ENCODE peak calls at places on chromosomes 6 and 20, in seven cellular contexts. Z, V, O, C, X, S and K are unnamed samples.
A peak's percentile ranks its signal among the peaks of the same experiment; 100 is the strongest.

GRCh38 chr20:5044075-5044620 is 42.8 kb upstream of the SLC23A2 start:
- DNase-seq in C (no peak), O (no peak), V (no peak), S (no peak), Z (no peak), X (no peak), K (no peak)

GRCh38 chr20:38021373-38021772 is 11.9 kb downstream of the TTI1 start:
- DNase-seq in C (no peak), Z (no peak), O (no peak), V (peak; percentile 24), S (no peak), X (no peak), K (no peak)

GRCh38 chr6:22906091-22906549 is 336.8 kb downstream of the HDGFL1 start:
- DNase-seq in C (peak; percentile 44), S (no peak), V (no peak), Z (peak; percentile 55), X (peak; percentile 20), O (no peak), K (no peak)

GRCh38 chr6:142746524-142746923 is 198.5 kb downstream of the HIVEP2 start:
- DNase-seq in C (peak; percentile 16), X (no peak), Z (peak; percentile 36), O (no peak), V (peak; percentile 56), S (no peak), K (no peak)

GRCh38 chr6:154041001-154041400 is 2.0 kb downstream of the OPRM1 start:
- DNase-seq in C (no peak), S (no peak), Z (no peak), X (no peak), V (no peak), O (no peak), K (no peak)

GRCh38 chr20:63239431-63239830 is 3.7 kb downstream of the BIRC7 start:
- DNase-seq in V (no peak), C (no peak), Z (no peak), S (no peak), X (no peak), O (no peak), K (no peak)

GRCh38 chr6:137237413-137238170 is 18.4 kb upstream of the IFNGR1 start:
- DNase-seq in X (peak; percentile 85), Z (peak; percentile 50), S (no peak), V (peak; percentile 39), C (peak; percentile 62), O (no peak), K (peak; percentile 79)

GRCh38 chr20:4025679-4026078 is 10.3 kb upstream of the RNF24 start:
- DNase-seq in C (no peak), O (no peak), V (no peak), S (no peak), X (no peak), Z (no peak), K (no peak)

GRCh38 chr6:44192428-44193041 is 24.2 kb upstream of the MYMX start:
- DNase-seq in V (no peak), O (no peak), S (no peak), Z (no peak), X (no peak), C (no peak), K (no peak)

GRCh38 chr6:20916081-20916480 is 381.8 kb downstream of the CDKAL1 start:
- DNase-seq in X (peak; percentile 31), Z (no peak), V (no peak), O (no peak), C (no peak), S (no peak), K (no peak)

GRCh38 chr6:84581494-84582259 is 182.7 kb downstream of the TBX18 start:
- DNase-seq in X (peak; percentile 82), C (no peak), Z (no peak), S (no peak), O (no peak), V (no peak), K (peak; percentile 51)

GRCh38 chr20:50304501-50304856 is 113.8 kb downstream of the CEBPB start:
- DNase-seq in O (peak; percentile 89), X (peak; percentile 72), C (peak; percentile 55), Z (no peak), V (no peak), S (no peak), K (peak; percentile 72)

GRCh38 chr6:28988536-28989415 is 16.3 kb downstream of the ZNF311 start:
- DNase-seq in Z (no peak), S (no peak), O (no peak), X (peak; percentile 38), V (no peak), C (peak; percentile 90), K (no peak)

GRCh38 chr6:40973304-40973703 is 65.7 kb downstream of the UNC5CL start:
- DNase-seq in X (no peak), Z (no peak), C (no peak), S (no peak), O (no peak), V (no peak), K (no peak)

GRCh38 chr6:14917101-14917500 is 328.8 kb upstream of the JARID2 start:
- DNase-seq in C (no peak), V (no peak), Z (no peak), O (no peak), X (peak; percentile 58), S (no peak), K (peak; percentile 20)

GRCh38 chr20:49486064-49486463 is 3.6 kb upstream of the KCNB1 start:
- DNase-seq in Z (no peak), C (no peak), V (no peak), S (no peak), O (no peak), X (no peak), K (no peak)

GRCh38 chr6:55694148-55694547 is 115.2 kb upstream of the HMGCLL1 start:
- DNase-seq in Z (no peak), X (peak; percentile 87), V (no peak), C (peak; percentile 51), S (no peak), O (no peak), K (peak; percentile 28)

GRCh38 chr6:5435449-5435848 is 174.1 kb downstream of the FARS2 start:
- DNase-seq in S (no peak), V (no peak), O (no peak), X (peak; percentile 77), Z (no peak), C (no peak), K (peak; percentile 15)

GRCh38 chr6:32692019-32692418 is 25.6 kb upstream of the HLA-DQB1 start:
- DNase-seq in V (peak; percentile 35), S (no peak), C (peak; percentile 55), X (no peak), O (peak; percentile 13), Z (peak; percentile 14), K (no peak)

GRCh38 chr20:1326031-1326930 is 2.7 kb downstream of the SDCBP2 start:
- DNase-seq in O (peak; percentile 41), Z (no peak), V (no peak), S (no peak), C (peak; percentile 44), X (no peak), K (no peak)

GRCh38 chr6:43980004-43980795 is 147.1 kb downstream of the MRPL14 start:
- DNase-seq in S (peak; percentile 6), X (no peak), O (no peak), C (no peak), Z (no peak), V (no peak), K (no peak)

GRCh38 chr20:39124064-39124463 is 161.9 kb downstream of the DHX35 start:
- DNase-seq in Z (no peak), X (no peak), S (no peak), O (no peak), C (no peak), V (no peak), K (no peak)

GRCh38 chr6:28648035-28648877 is 122.6 kb downstream of the GPX5 start:
- DNase-seq in O (peak; percentile 54), V (peak; percentile 81), Z (peak; percentile 79), X (peak; percentile 57), S (no peak), C (peak; percentile 81), K (peak; percentile 31)

DNA sequence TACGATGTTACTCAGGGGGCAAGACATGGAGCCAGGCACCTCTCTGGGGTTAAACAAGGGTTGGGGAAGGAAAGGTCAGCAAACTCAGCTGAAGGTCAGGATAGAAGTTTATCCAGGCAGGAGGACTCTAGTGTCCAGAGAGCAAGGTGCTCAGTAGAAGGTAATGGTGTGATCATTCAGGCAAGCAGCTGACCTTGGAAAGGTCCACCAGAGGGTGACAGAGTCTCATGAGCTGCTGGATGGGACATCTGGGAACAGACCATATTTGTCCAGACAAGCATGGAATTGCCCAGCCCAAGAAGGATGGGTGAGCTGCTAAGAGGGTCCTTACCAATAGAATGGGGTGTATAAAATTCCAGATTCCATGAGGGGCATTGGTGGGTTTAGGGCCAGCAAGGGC is 89.5 kb downstream of the MAP3K7 start:
- DNase-seq in C (no peak), V (peak; percentile 31), O (no peak), Z (peak; percentile 35), X (no peak), S (no peak), K (no peak)
- TF ChIP-seq CTCF in C (no peak), V (peak; percentile 80), O (no peak), Z (peak; percentile 45), X (no peak), S (no peak), K (peak; percentile 14)

GRCh38 chr6:24777227-24777626 is 2.5 kb downstream of the GMNN start:
- DNase-seq in X (no peak), O (no peak), S (no peak), C (no peak), Z (no peak), V (no peak), K (no peak)
- H3K36me3 ChIP-seq in X (peaks cover 5% of the 10 kb centered on the region), O (no peaks in the 10 kb centered on the region), S (no peaks in the 10 kb centered on the region), C (no peaks in the 10 kb centered on the region), Z (peaks cover 3% of the 10 kb centered on the region), V (peaks cover 8% of the 10 kb centered on the region), K (no peaks in the 10 kb centered on the region)

DNA sequence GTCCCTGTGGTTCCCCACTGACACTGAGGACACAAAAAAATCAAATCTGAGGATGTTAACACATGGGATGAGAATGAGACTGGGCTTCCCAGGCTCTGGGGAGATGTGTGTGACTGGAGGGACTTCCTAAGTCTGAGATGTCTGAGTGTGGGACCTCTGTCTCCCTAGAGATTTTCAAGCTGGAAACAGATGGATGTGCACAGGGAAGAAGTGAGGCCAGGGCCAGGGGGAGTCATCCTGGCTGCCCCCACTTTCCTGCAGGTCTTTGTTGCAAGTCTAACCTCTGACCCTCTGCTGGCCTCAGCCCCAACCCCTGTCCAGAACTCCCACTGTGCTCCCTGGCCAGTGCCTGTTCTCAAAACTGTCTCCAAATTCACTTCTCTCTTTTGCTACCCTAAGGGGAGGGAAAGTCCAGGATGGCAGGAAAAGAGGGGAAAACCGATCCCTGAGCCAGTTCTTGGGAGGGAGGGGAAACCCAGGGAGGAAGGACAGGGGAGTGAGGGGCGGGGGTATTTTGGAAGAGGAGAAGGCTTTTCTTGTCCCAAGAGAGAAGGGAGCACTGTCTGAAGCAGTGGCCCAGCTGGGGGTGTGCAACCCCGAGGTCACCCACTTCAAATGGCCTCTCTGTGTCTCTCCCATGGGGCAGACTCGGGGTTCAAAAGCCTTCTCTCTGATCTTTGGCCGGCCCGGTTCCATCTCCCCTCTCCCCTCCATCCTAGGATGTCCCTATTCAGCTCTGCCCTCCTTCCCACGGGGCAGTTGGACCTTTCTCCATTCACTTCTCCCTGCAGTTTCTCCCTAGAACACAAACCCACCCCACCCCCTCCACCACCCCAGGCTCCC is 3.1 kb downstream of the PPP1R18 start:
- DNase-seq in O (peak; percentile 61), X (no peak), V (no peak), Z (no peak), S (no peak), C (no peak), K (no peak)
- H3K4me3 ChIP-seq in O (peak overlapping the region; percentile 54), X (peak overlapping the region; percentile 87), V (no peak overlapping the region), Z (no peak overlapping the region), S (peak overlapping the region; percentile 76), C (no peak overlapping the region), K (peak overlapping the region; percentile 87)

DNA sequence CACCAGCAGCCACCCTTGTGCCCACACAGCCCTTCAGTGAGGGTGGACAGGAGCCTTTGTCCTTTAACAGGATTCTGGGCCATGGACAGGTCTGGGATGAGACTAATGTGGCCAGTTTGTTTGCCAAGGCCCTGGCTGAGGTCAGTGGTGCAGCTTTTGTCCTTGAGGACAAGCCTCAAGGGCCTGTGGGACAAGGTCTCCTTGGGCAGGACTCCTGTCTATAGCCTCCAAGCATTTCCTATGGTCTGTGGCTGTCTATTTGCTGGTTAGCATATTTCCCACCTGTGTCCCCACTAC is 44.1 kb downstream of the SUN5 start:
- DNase-seq in C (no peak), X (no peak), O (no peak), V (no peak), Z (no peak), S (no peak), K (no peak)
- TF ChIP-seq CTCF in C (no peak), X (no peak), O (no peak), V (no peak), Z (no peak), S (no peak), K (no peak)